ENCODE peak calls at places on chromosomes 2 and 18, in six cellular contexts. J, M, G, D, E and I are unnamed samples.

GRCh38 chr2:55054476-55054875 is 4.2 kb upstream of the RTN4 start:
- DNase-seq in J (no peak), M (no peak), G (no peak), D (no peak), E (no peak), I (no peak)

GRCh38 chr18:25233582-25234362 is 118.2 kb downstream of the ZNF521 start:
- DNase-seq in J (no peak), M (no peak), G (no peak), D (peak; percentile 25), E (no peak), I (no peak)

GRCh38 chr18:22667616-22668422 is 250.1 kb upstream of the CTAGE1 start:
- DNase-seq in J (no peak), M (no peak), G (peak; percentile 30), D (peak; percentile 97), E (no peak), I (peak; percentile 39)

GRCh38 chr2:10162586-10163497 is 40.3 kb downstream of the RRM2 start:
- DNase-seq in J (peak; percentile 35), M (no peak), G (no peak), D (no peak), E (peak; percentile 46), I (no peak)

GRCh38 chr18:59885579-59886163 is 14.1 kb upstream of the PMAIP1 start:
- DNase-seq in J (no peak), M (no peak), G (no peak), D (peak; percentile 88), E (no peak), I (no peak)

GRCh38 chr2:236988690-236989639 is 96.7 kb upstream of the COPS8 start:
- DNase-seq in J (peak; percentile 12), M (peak; percentile 52), G (no peak), D (no peak), E (no peak), I (no peak)

GRCh38 chr2:238963164-238963969 is 115.5 kb downstream of the TWIST2 start:
- DNase-seq in J (no peak), M (peak; percentile 16), G (no peak), D (peak; percentile 63), E (no peak), I (no peak)

GRCh38 chr2:101983928-101984327 is 7.8 kb upstream of the IL1R2 start:
- DNase-seq in J (no peak), M (no peak), G (peak; percentile 26), D (no peak), E (no peak), I (no peak)

GRCh38 chr18:76885011-76885410 is 62.7 kb downstream of the ZNF236 start:
- DNase-seq in J (no peak), M (no peak), G (no peak), D (no peak), E (no peak), I (no peak)

GRCh38 chr2:28895189-28895893 is 874 bp downstream of the WDR43 start:
- DNase-seq in J (peak; percentile 18), M (peak; percentile 59), G (no peak), D (peak; percentile 42), E (no peak), I (peak; percentile 44)

GRCh38 chr2:64989126-64989981 is at the start of gene SLC1A4:
- DNase-seq in J (peak; percentile 71), M (peak; percentile 95), G (peak; percentile 90), D (peak; percentile 93), E (peak; percentile 85), I (peak; percentile 34)

GRCh38 chr2:136917281-136917680 is 151.9 kb downstream of the THSD7B start:
- DNase-seq in J (no peak), M (no peak), G (no peak), D (no peak), E (no peak), I (no peak)

GRCh38 chr18:26262156-26262555 is 35.9 kb downstream of the TAF4B start:
- DNase-seq in J (no peak), M (no peak), G (no peak), D (no peak), E (no peak), I (no peak)

GRCh38 chr2:144140896-144141295 is 379.0 kb downstream of the ZEB2 start:
- DNase-seq in J (no peak), M (no peak), G (no peak), D (no peak), E (no peak), I (no peak)

GRCh38 chr2:1136071-1136470 is 185.4 kb downstream of the SNTG2 start:
- DNase-seq in J (no peak), M (no peak), G (no peak), D (peak; percentile 1), E (no peak), I (no peak)

GRCh38 chr2:160317113-160318099 is 117.3 kb upstream of the ITGB6 start:
- DNase-seq in J (no peak), M (no peak), G (no peak), D (no peak), E (no peak), I (no peak)